ENCODE peak calls at places on chromosomes 1 and 21, in nine cellular contexts. P is NCI-H2081; I is CD8-positive, alpha-beta T cell; H is T-cell; E is progenitor cell of endocrine pancreas; L is WTC11; W is activated T-helper 1 cell treated with Interleukin-2 at 50 U/mL for 16 hours; U is T-helper 1 cell; K is aorta. M is an unnamed sample.

GRCh38 chr1:147177611-147178370 is 5.5 kb upstream of the PRKAB2 start:
- DNase-seq in U (no peak), W (no peak), I (no peak), K (no peak), P (no peak), E (no peak), L (no peak), H (no peak), M (no peak)

GRCh38 chr1:205271277-205271676 is 43.5 kb downstream of the TMCC2 start:
- DNase-seq in W (no peak), I (no peak), U (no peak), H (no peak), E (no peak), L (no peak), K (no peak), P (no peak), M (no peak)

GRCh38 chr1:58898739-58899580 is 115.1 kb upstream of the JUN start:
- DNase-seq in K (peak), L (no peak), W (no peak), U (no peak), P (no peak), E (no peak), I (no peak), H (no peak), M (no peak)

GRCh38 chr1:72780212-72780611 is 497.9 kb upstream of the NEGR1 start:
- DNase-seq in L (no peak), P (no peak), W (no peak), U (no peak), H (no peak), E (no peak), I (no peak), K (no peak), M (no peak)

GRCh38 chr1:96306809-96307208 is 414.8 kb upstream of the PTBP2 start:
- DNase-seq in H (no peak), P (no peak), K (no peak), I (no peak), L (no peak), W (no peak), U (no peak), E (no peak), M (no peak)

GRCh38 chr1:217910791-217911320 is 279.7 kb downstream of the SPATA17 start:
- DNase-seq in W (no peak), L (no peak), I (no peak), E (no peak), P (no peak), K (no peak), U (no peak), H (no peak), M (no peak)

GRCh38 chr21:27362249-27362648 is 395.4 kb upstream of the ADAMTS5 start:
- DNase-seq in U (no peak), I (no peak), W (no peak), K (no peak), H (no peak), P (no peak), E (no peak), L (no peak), M (no peak)

GRCh38 chr1:150366416-150367296 is 2.7 kb downstream of the RPRD2 start:
- DNase-seq in W (no peak), U (peak), P (no peak), K (no peak), H (no peak), I (no peak), L (no peak), E (no peak), M (no peak)

GRCh38 chr1:247448107-247448778 is 9.7 kb downstream of the OR2B11 start:
- DNase-seq in H (no peak), P (peak), L (peak), K (peak), W (peak), U (peak), E (peak), I (no peak), M (no peak)

GRCh38 chr1:1616045-1616821 is 933 bp downstream of the MIB2 start:
- DNase-seq in L (peak), E (no peak), U (peak), H (no peak), K (peak), I (peak), W (no peak), P (peak), M (no peak)

GRCh38 chr1:154867841-154868610 is 2.1 kb downstream of the KCNN3 start:
- DNase-seq in U (no peak), K (peak), H (no peak), L (no peak), P (no peak), I (no peak), E (no peak), W (no peak), M (no peak)

GRCh38 chr1:162708286-162708685 is 76.0 kb downstream of the DDR2 start:
- DNase-seq in I (no peak), E (no peak), K (no peak), U (no peak), H (no peak), P (no peak), L (no peak), W (no peak), M (no peak)

GRCh38 chr1:59016390-59016789 is 232.5 kb upstream of the JUN start:
- DNase-seq in L (no peak), E (no peak), U (no peak), H (no peak), P (no peak), I (no peak), K (no peak), W (no peak), M (no peak)

GRCh38 chr1:50735443-50735842 is 224.6 kb downstream of the FAF1 start:
- DNase-seq in K (no peak), E (no peak), U (no peak), H (no peak), W (no peak), L (no peak), I (no peak), P (peak), M (no peak)

GRCh38 chr1:8430476-8430875 is 112.6 kb downstream of the SLC45A1 start:
- DNase-seq in W (no peak), L (no peak), E (no peak), K (no peak), P (no peak), H (no peak), U (peak), I (no peak), M (no peak)

GRCh38 chr1:41108696-41109284 is 87.3 kb upstream of the SLFNL1 start:
- DNase-seq in E (no peak), L (no peak), K (no peak), W (no peak), U (no peak), P (peak), H (no peak), I (no peak), M (no peak)

GRCh38 chr1:100398648-100399047 is 46.3 kb downstream of the CDC14A start:
- DNase-seq in E (no peak), P (no peak), L (no peak), K (no peak), I (no peak), W (no peak), H (no peak), U (no peak), M (no peak)

GRCh38 chr1:245153645-245154428 is 948 bp upstream of the KIF26B start:
- DNase-seq in K (no peak), I (no peak), E (peak), L (no peak), W (no peak), H (no peak), U (no peak), P (peak), M (peak)

GRCh38 chr1:172270605-172271004 is 149.9 kb upstream of the C1orf105 start:
- DNase-seq in I (no peak), E (no peak), P (no peak), L (no peak), K (no peak), U (peak), W (no peak), H (no peak), M (no peak)

GRCh38 chr1:154759196-154759595 is 110.9 kb downstream of the KCNN3 start:
- DNase-seq in K (no peak), U (peak), I (peak), P (no peak), E (no peak), L (no peak), W (peak), H (no peak), M (no peak)